ENCODE peak calls at places on chromosomes 2 and 18, in five cellular contexts. One of them, this sample, is unnamed.

GRCh38 chr18:23900979-23901378 is 113.6 kb upstream of the TTC39C start:
- DNase-seq in LoVo: no peak
- DNase-seq in head of caudate nucleus: no peak
- DNase-seq in activated naive CD4-positive, alpha-beta T cell treated with anti-CD3 and anti-CD28 coated beads for 36 hours: peak; percentile 8
- DNase-seq in right cardiac atrium: no peak
- DNase-seq in this sample: no peak

GRCh38 chr2:55779459-55780421 is 86.1 kb upstream of the PNPT1 start:
- DNase-seq in LoVo: peak; percentile 83
- DNase-seq in head of caudate nucleus: no peak
- DNase-seq in activated naive CD4-positive, alpha-beta T cell treated with anti-CD3 and anti-CD28 coated beads for 36 hours: no peak
- DNase-seq in right cardiac atrium: no peak
- DNase-seq in this sample: no peak

GRCh38 chr2:175889557-175890355 is 112.3 kb downstream of the LNPK start:
- DNase-seq in LoVo: no peak
- DNase-seq in head of caudate nucleus: no peak
- DNase-seq in activated naive CD4-positive, alpha-beta T cell treated with anti-CD3 and anti-CD28 coated beads for 36 hours: no peak
- DNase-seq in right cardiac atrium: no peak
- DNase-seq in this sample: no peak

GRCh38 chr2:1091895-1092585 is 141.4 kb downstream of the SNTG2 start:
- DNase-seq in LoVo: no peak
- DNase-seq in head of caudate nucleus: no peak
- DNase-seq in activated naive CD4-positive, alpha-beta T cell treated with anti-CD3 and anti-CD28 coated beads for 36 hours: no peak
- DNase-seq in right cardiac atrium: no peak
- DNase-seq in this sample: no peak

GRCh38 chr18:1392046-1392445 is 487.4 kb downstream of the ADCYAP1 start:
- DNase-seq in LoVo: no peak
- DNase-seq in head of caudate nucleus: no peak
- DNase-seq in activated naive CD4-positive, alpha-beta T cell treated with anti-CD3 and anti-CD28 coated beads for 36 hours: no peak
- DNase-seq in right cardiac atrium: no peak
- DNase-seq in this sample: no peak

GRCh38 chr18:11654736-11655604 is 34.1 kb upstream of the GNAL start:
- DNase-seq in LoVo: peak; percentile 48
- DNase-seq in head of caudate nucleus: peak; percentile 68
- DNase-seq in activated naive CD4-positive, alpha-beta T cell treated with anti-CD3 and anti-CD28 coated beads for 36 hours: peak; percentile 71
- DNase-seq in right cardiac atrium: peak; percentile 84
- DNase-seq in this sample: no peak

GRCh38 chr18:10490401-10491289 is 35.2 kb upstream of the NAPG start:
- DNase-seq in LoVo: peak; percentile 10
- DNase-seq in head of caudate nucleus: peak; percentile 41
- DNase-seq in activated naive CD4-positive, alpha-beta T cell treated with anti-CD3 and anti-CD28 coated beads for 36 hours: peak; percentile 85
- DNase-seq in right cardiac atrium: peak; percentile 62
- DNase-seq in this sample: no peak

GRCh38 chr2:196558506-196558905 is 81.0 kb upstream of the CCDC150 start:
- DNase-seq in LoVo: no peak
- DNase-seq in head of caudate nucleus: no peak
- DNase-seq in activated naive CD4-positive, alpha-beta T cell treated with anti-CD3 and anti-CD28 coated beads for 36 hours: no peak
- DNase-seq in right cardiac atrium: no peak
- DNase-seq in this sample: no peak

GRCh38 chr18:76679877-76680276 is 142.5 kb upstream of the ZNF236 start:
- DNase-seq in LoVo: no peak
- DNase-seq in head of caudate nucleus: no peak
- DNase-seq in activated naive CD4-positive, alpha-beta T cell treated with anti-CD3 and anti-CD28 coated beads for 36 hours: no peak
- DNase-seq in right cardiac atrium: no peak
- DNase-seq in this sample: no peak

GRCh38 chr2:153197635-153198386 is 280.8 kb downstream of the RPRM start:
- DNase-seq in LoVo: no peak
- DNase-seq in head of caudate nucleus: no peak
- DNase-seq in activated naive CD4-positive, alpha-beta T cell treated with anti-CD3 and anti-CD28 coated beads for 36 hours: no peak
- DNase-seq in right cardiac atrium: peak; percentile 10
- DNase-seq in this sample: no peak

GRCh38 chr2:72149556-72150156 is 2.0 kb upstream of the CYP26B1 start:
- DNase-seq in LoVo: peak; percentile 8
- DNase-seq in head of caudate nucleus: no peak
- DNase-seq in activated naive CD4-positive, alpha-beta T cell treated with anti-CD3 and anti-CD28 coated beads for 36 hours: peak; percentile 25
- DNase-seq in right cardiac atrium: peak; percentile 70
- DNase-seq in this sample: peak; percentile 20

GRCh38 chr2:232076736-232077135 is 115.2 kb downstream of the DIS3L2 start:
- DNase-seq in LoVo: no peak
- DNase-seq in head of caudate nucleus: no peak
- DNase-seq in activated naive CD4-positive, alpha-beta T cell treated with anti-CD3 and anti-CD28 coated beads for 36 hours: no peak
- DNase-seq in right cardiac atrium: no peak
- DNase-seq in this sample: no peak

GRCh38 chr18:26619350-26619749 is 71.0 kb upstream of the KCTD1 start:
- DNase-seq in LoVo: no peak
- DNase-seq in head of caudate nucleus: no peak
- DNase-seq in activated naive CD4-positive, alpha-beta T cell treated with anti-CD3 and anti-CD28 coated beads for 36 hours: no peak
- DNase-seq in right cardiac atrium: no peak
- DNase-seq in this sample: no peak

GRCh38 chr2:209876211-209876610 is 104.6 kb downstream of the UNC80 start:
- DNase-seq in LoVo: no peak
- DNase-seq in head of caudate nucleus: no peak
- DNase-seq in activated naive CD4-positive, alpha-beta T cell treated with anti-CD3 and anti-CD28 coated beads for 36 hours: no peak
- DNase-seq in right cardiac atrium: no peak
- DNase-seq in this sample: no peak

GRCh38 chr2:39845460-39846146 is 66.5 kb upstream of the THUMPD2 start:
- DNase-seq in LoVo: peak; percentile 7
- DNase-seq in head of caudate nucleus: no peak
- DNase-seq in activated naive CD4-positive, alpha-beta T cell treated with anti-CD3 and anti-CD28 coated beads for 36 hours: no peak
- DNase-seq in right cardiac atrium: no peak
- DNase-seq in this sample: no peak

GRCh38 chr18:75785175-75785574 is 357.7 kb upstream of the SMIM21 start:
- DNase-seq in LoVo: no peak
- DNase-seq in head of caudate nucleus: no peak
- DNase-seq in activated naive CD4-positive, alpha-beta T cell treated with anti-CD3 and anti-CD28 coated beads for 36 hours: no peak
- DNase-seq in right cardiac atrium: no peak
- DNase-seq in this sample: no peak

GRCh38 chr18:48612917-48613316 is 74.1 kb downstream of the CTIF start:
- DNase-seq in LoVo: no peak
- DNase-seq in head of caudate nucleus: no peak
- DNase-seq in activated naive CD4-positive, alpha-beta T cell treated with anti-CD3 and anti-CD28 coated beads for 36 hours: no peak
- DNase-seq in right cardiac atrium: no peak
- DNase-seq in this sample: no peak

GRCh38 chr2:7685342-7686015 is 768.3 kb downstream of the RNF144A start:
- DNase-seq in LoVo: peak; percentile 28
- DNase-seq in head of caudate nucleus: no peak
- DNase-seq in activated naive CD4-positive, alpha-beta T cell treated with anti-CD3 and anti-CD28 coated beads for 36 hours: no peak
- DNase-seq in right cardiac atrium: no peak
- DNase-seq in this sample: no peak

GRCh38 chr2:101282980-101283379 is 25.5 kb downstream of the RNF149 start:
- DNase-seq in LoVo: no peak
- DNase-seq in head of caudate nucleus: no peak
- DNase-seq in activated naive CD4-positive, alpha-beta T cell treated with anti-CD3 and anti-CD28 coated beads for 36 hours: no peak
- DNase-seq in right cardiac atrium: no peak
- DNase-seq in this sample: no peak

GRCh38 chr2:219387284-219388126 is at the start of gene DNPEP:
- DNase-seq in LoVo: peak; percentile 91
- DNase-seq in head of caudate nucleus: peak; percentile 98
- DNase-seq in activated naive CD4-positive, alpha-beta T cell treated with anti-CD3 and anti-CD28 coated beads for 36 hours: peak; percentile 79
- DNase-seq in right cardiac atrium: peak; percentile 97
- DNase-seq in this sample: peak; percentile 80

GRCh38 chr2:234483568-234484251 is 13.2 kb downstream of the ARL4C start:
- DNase-seq in LoVo: no peak
- DNase-seq in head of caudate nucleus: no peak
- DNase-seq in activated naive CD4-positive, alpha-beta T cell treated with anti-CD3 and anti-CD28 coated beads for 36 hours: peak; percentile 88
- DNase-seq in right cardiac atrium: peak; percentile 56
- DNase-seq in this sample: no peak

GRCh38 chr2:136767030-136767429 is 1.7 kb downstream of the THSD7B start:
- DNase-seq in LoVo: no peak
- DNase-seq in head of caudate nucleus: no peak
- DNase-seq in activated naive CD4-positive, alpha-beta T cell treated with anti-CD3 and anti-CD28 coated beads for 36 hours: no peak
- DNase-seq in right cardiac atrium: no peak
- DNase-seq in this sample: peak; percentile 6

GRCh38 chr18:54956506-54956905 is 2.8 kb downstream of the CCDC68 start:
- DNase-seq in LoVo: no peak
- DNase-seq in head of caudate nucleus: no peak
- DNase-seq in activated naive CD4-positive, alpha-beta T cell treated with anti-CD3 and anti-CD28 coated beads for 36 hours: no peak
- DNase-seq in right cardiac atrium: no peak
- DNase-seq in this sample: no peak

GRCh38 chr18:28287146-28287545 is 110.2 kb upstream of the CDH2 start:
- DNase-seq in LoVo: no peak
- DNase-seq in head of caudate nucleus: no peak
- DNase-seq in activated naive CD4-positive, alpha-beta T cell treated with anti-CD3 and anti-CD28 coated beads for 36 hours: no peak
- DNase-seq in right cardiac atrium: no peak
- DNase-seq in this sample: no peak

GRCh38 chr18:23838233-23838632 is 149.0 kb downstream of the LAMA3 start:
- DNase-seq in LoVo: no peak
- DNase-seq in head of caudate nucleus: no peak
- DNase-seq in activated naive CD4-positive, alpha-beta T cell treated with anti-CD3 and anti-CD28 coated beads for 36 hours: no peak
- DNase-seq in right cardiac atrium: peak; percentile 70
- DNase-seq in this sample: no peak

GRCh38 chr2:32425719-32426141 is 68.9 kb downstream of the BIRC6 start:
- DNase-seq in LoVo: no peak
- DNase-seq in head of caudate nucleus: no peak
- DNase-seq in activated naive CD4-positive, alpha-beta T cell treated with anti-CD3 and anti-CD28 coated beads for 36 hours: no peak
- DNase-seq in right cardiac atrium: no peak
- DNase-seq in this sample: no peak

GRCh38 chr2:109659356-109660045 is 45.3 kb downstream of the SOWAHC start:
- DNase-seq in LoVo: no peak
- DNase-seq in head of caudate nucleus: no peak
- DNase-seq in activated naive CD4-positive, alpha-beta T cell treated with anti-CD3 and anti-CD28 coated beads for 36 hours: no peak
- DNase-seq in right cardiac atrium: no peak
- DNase-seq in this sample: peak; percentile 74

GRCh38 chr18:36066001-36066400 is 1.4 kb downstream of the RPRD1A start:
- DNase-seq in LoVo: no peak
- DNase-seq in head of caudate nucleus: no peak
- DNase-seq in activated naive CD4-positive, alpha-beta T cell treated with anti-CD3 and anti-CD28 coated beads for 36 hours: no peak
- DNase-seq in right cardiac atrium: no peak
- DNase-seq in this sample: no peak

GRCh38 chr18:57753063-57753462 is 50.1 kb downstream of the ATP8B1 start:
- DNase-seq in LoVo: no peak
- DNase-seq in head of caudate nucleus: no peak
- DNase-seq in activated naive CD4-positive, alpha-beta T cell treated with anti-CD3 and anti-CD28 coated beads for 36 hours: no peak
- DNase-seq in right cardiac atrium: no peak
- DNase-seq in this sample: no peak